ENCODE peak calls at places on chromosomes 2 and 18, in six cellular contexts. Y, L, E, Z, A and U are unnamed samples.

GRCh38 chr2:45607701-45608100 is 3.4 kb downstream of the SRBD1 start:
- DNase-seq in Y (peak; percentile 20), L (no peak), E (peak; percentile 76), Z (peak; percentile 57), A (peak; percentile 34), U (no peak)

GRCh38 chr2:230664128-230664527 is 48.5 kb upstream of the CAB39 start:
- DNase-seq in Y (peak; percentile 74), L (peak; percentile 22), E (no peak), Z (no peak), A (peak; percentile 65), U (no peak)

GRCh38 chr2:40244251-40245010 is 207.5 kb downstream of the SLC8A1 start:
- DNase-seq in Y (peak; percentile 82), L (peak; percentile 23), E (peak; percentile 83), Z (peak; percentile 44), A (peak; percentile 73), U (peak; percentile 26)

GRCh38 chr2:170711774-170712652 is 3.1 kb upstream of the SP5 start:
- DNase-seq in Y (no peak), L (peak; percentile 25), E (peak; percentile 83), Z (peak; percentile 88), A (no peak), U (peak; percentile 57)

GRCh38 chr18:32879497-32879896 is 106.7 kb upstream of the KLHL14 start:
- DNase-seq in Y (peak; percentile 90), L (no peak), E (peak; percentile 40), Z (no peak), A (no peak), U (no peak)

GRCh38 chr2:75321558-75321957 is 122.2 kb upstream of the TACR1 start:
- DNase-seq in Y (no peak), L (no peak), E (no peak), Z (peak; percentile 1), A (no peak), U (no peak)

GRCh38 chr2:235639387-235639786 is 145.5 kb downstream of the AGAP1 start:
- DNase-seq in Y (peak; percentile 83), L (no peak), E (peak; percentile 70), Z (no peak), A (peak; percentile 93), U (no peak)

GRCh38 chr18:3119401-3120323 is 100.1 kb downstream of the MYOM1 start:
- DNase-seq in Y (no peak), L (no peak), E (no peak), Z (no peak), A (peak; percentile 13), U (no peak)

GRCh38 chr2:12709207-12709522 is 7.6 kb upstream of the TRIB2 start:
- DNase-seq in Y (no peak), L (no peak), E (no peak), Z (no peak), A (no peak), U (no peak)

GRCh38 chr2:96326990-96327820 is 2.1 kb downstream of the ITPRIPL1 start:
- DNase-seq in Y (no peak), L (no peak), E (no peak), Z (no peak), A (no peak), U (no peak)

GRCh38 chr2:134173338-134174016 is 80.4 kb upstream of the MGAT5 start:
- DNase-seq in Y (no peak), L (peak; percentile 82), E (no peak), Z (no peak), A (no peak), U (peak; percentile 91)

GRCh38 chr2:8986327-8986976 is 17.0 kb downstream of the MBOAT2 start:
- DNase-seq in Y (no peak), L (no peak), E (peak; percentile 83), Z (no peak), A (no peak), U (no peak)

GRCh38 chr2:220966636-220967035 is 605.5 kb downstream of the EPHA4 start:
- DNase-seq in Y (peak; percentile 97), L (peak; percentile 52), E (no peak), Z (no peak), A (peak; percentile 73), U (no peak)

GRCh38 chr2:9112079-9112721 is 94.4 kb upstream of the ASAP2 start:
- DNase-seq in Y (peak; percentile 95), L (no peak), E (no peak), Z (no peak), A (peak; percentile 94), U (no peak)

GRCh38 chr2:197168705-197169104 is 141.9 kb downstream of the ANKRD44 start:
- DNase-seq in Y (peak; percentile 42), L (no peak), E (peak; percentile 87), Z (peak; percentile 75), A (peak; percentile 70), U (peak; percentile 55)

GRCh38 chr2:233029321-233029720 is 3.2 kb upstream of the NEU2 start:
- DNase-seq in Y (peak; percentile 17), L (no peak), E (no peak), Z (no peak), A (peak; percentile 66), U (no peak)

GRCh38 chr2:26196683-26197418 is 24.0 kb downstream of the GAREM2 start:
- DNase-seq in Y (no peak), L (peak; percentile 50), E (no peak), Z (no peak), A (no peak), U (peak; percentile 73)

GRCh38 chr2:36404754-36405153 is 49.2 kb downstream of the CRIM1 start:
- DNase-seq in Y (no peak), L (no peak), E (no peak), Z (no peak), A (no peak), U (no peak)

GRCh38 chr2:12918841-12919445 is 202.2 kb downstream of the TRIB2 start:
- DNase-seq in Y (peak; percentile 97), L (no peak), E (no peak), Z (no peak), A (peak; percentile 82), U (no peak)

GRCh38 chr2:106197878-106198277 is 3.8 kb upstream of the UXS1 start:
- DNase-seq in Y (peak; percentile 94), L (no peak), E (peak; percentile 65), Z (no peak), A (peak; percentile 91), U (no peak)

GRCh38 chr2:236335696-236336574 is 71.7 kb upstream of the ASB18 start:
- DNase-seq in Y (no peak), L (no peak), E (no peak), Z (no peak), A (no peak), U (no peak)

GRCh38 chr2:241309684-241310117 is 5.8 kb downstream of the HDLBP start:
- DNase-seq in Y (peak; percentile 78), L (no peak), E (no peak), Z (no peak), A (peak; percentile 68), U (no peak)

GRCh38 chr2:55460562-55460961 is 40.9 kb upstream of the CCDC88A start:
- DNase-seq in Y (peak; percentile 33), L (no peak), E (no peak), Z (no peak), A (peak; percentile 50), U (no peak)

GRCh38 chr2:171523969-171524401 is 1.7 kb downstream of the CYBRD1 start:
- DNase-seq in Y (peak; percentile 66), L (no peak), E (peak; percentile 88), Z (no peak), A (peak; percentile 29), U (no peak)

GRCh38 chr2:74533464-74533863 is 3.7 kb downstream of the HTRA2 start:
- DNase-seq in Y (no peak), L (no peak), E (no peak), Z (no peak), A (no peak), U (no peak)

GRCh38 chr18:48896326-48896874 is 54.4 kb downstream of the SMAD7 start:
- DNase-seq in Y (no peak), L (no peak), E (no peak), Z (no peak), A (no peak), U (no peak)

GRCh38 chr2:3940661-3941060 is 237.3 kb downstream of the DCDC2C start:
- DNase-seq in Y (no peak), L (no peak), E (no peak), Z (no peak), A (no peak), U (no peak)